ENCODE peak calls at places on chromosomes 7 and 10, in eight cellular contexts. I, S, J, K, U, R, N and W are unnamed samples.

GRCh38 chr10:5291501-5292195 is 73.1 kb upstream of the UCN3 start:
- DNase-seq in I (peak), S (peak), J (no peak), K (no peak), U (peak), R (peak), N (peak), W (peak)

GRCh38 chr7:145036592-145037386 is 200.9 kb upstream of the TPK1 start:
- DNase-seq in I (peak), S (peak), J (peak), K (peak), U (peak), R (peak), N (peak), W (peak)

GRCh38 chr10:71772832-71773220 is 494 bp downstream of the VSIR start:
- DNase-seq in I (no peak), S (no peak), J (no peak), K (no peak), U (no peak), R (no peak), N (no peak), W (peak)

GRCh38 chr7:73397521-73397934 is 36.0 kb upstream of the FZD9 start:
- DNase-seq in I (no peak), S (no peak), J (no peak), K (no peak), U (no peak), R (no peak), N (no peak), W (no peak)

GRCh38 chr10:4982764-4983226 is 19.6 kb downstream of the AKR1C1 start:
- DNase-seq in I (no peak), S (no peak), J (no peak), K (no peak), U (no peak), R (no peak), N (no peak), W (no peak)

GRCh38 chr10:80163741-80164341 is 31.3 kb downstream of the PLAC9 start:
- DNase-seq in I (no peak), S (no peak), J (no peak), K (no peak), U (no peak), R (no peak), N (peak), W (no peak)

GRCh38 chr10:100614416-100614815 is 78.7 kb downstream of the HIF1AN start:
- DNase-seq in I (no peak), S (peak), J (no peak), K (no peak), U (no peak), R (no peak), N (no peak), W (no peak)

GRCh38 chr7:47496666-47497065 is 85.2 kb downstream of the TNS3 start:
- DNase-seq in I (no peak), S (no peak), J (no peak), K (no peak), U (no peak), R (no peak), N (no peak), W (no peak)

GRCh38 chr10:3616880-3617279 is 168.1 kb downstream of the KLF6 start:
- DNase-seq in I (no peak), S (no peak), J (no peak), K (no peak), U (no peak), R (no peak), N (no peak), W (peak)

GRCh38 chr10:75014516-75015230 is 96.8 kb upstream of the SAMD8 start:
- DNase-seq in I (no peak), S (no peak), J (no peak), K (no peak), U (no peak), R (peak), N (no peak), W (no peak)

GRCh38 chr10:93106631-93107072 is 33.0 kb downstream of the CYP26A1 start:
- DNase-seq in I (no peak), S (no peak), J (no peak), K (no peak), U (no peak), R (no peak), N (no peak), W (peak)

GRCh38 chr7:90720970-90721768 is 125.0 kb downstream of the CDK14 start:
- DNase-seq in I (peak), S (no peak), J (no peak), K (no peak), U (no peak), R (no peak), N (peak), W (peak)